ENCODE peak calls at places on chromosomes 13 and 19, in eight cellular contexts. Z, O, I, X, N, P, J and V are unnamed samples.

GRCh38 chr13:91647361-91647970 is 249.0 kb downstream of the GPC5 start:
- DNase-seq in Z (no peak), O (peak; percentile 15), I (no peak), X (peak; percentile 5), N (peak; percentile 2), P (peak; percentile 71), J (peak; percentile 20), V (peak; percentile 36)

GRCh38 chr13:101698400-101698799 is 245.9 kb downstream of the ITGBL1 start:
- DNase-seq in Z (no peak), O (no peak), I (no peak), X (no peak), N (no peak), P (peak; percentile 12), J (peak; percentile 23), V (no peak)

GRCh38 chr19:2288743-2289713 is 7.1 kb upstream of the PEAK3 start:
- DNase-seq in Z (no peak), O (no peak), I (no peak), X (no peak), N (no peak), P (no peak), J (no peak), V (no peak)

GRCh38 chr19:13906525-13906904 is 514 bp downstream of the CC2D1A start:
- DNase-seq in Z (no peak), O (no peak), I (no peak), X (peak; percentile 53), N (no peak), P (peak; percentile 24), J (peak; percentile 56), V (no peak)

GRCh38 chr19:2339644-2340310 is 11.3 kb downstream of the SPPL2B start:
- DNase-seq in Z (no peak), O (no peak), I (no peak), X (no peak), N (no peak), P (no peak), J (no peak), V (no peak)

GRCh38 chr19:53768401-53768800 is 55.7 kb downstream of the NLRP12 start:
- DNase-seq in Z (no peak), O (no peak), I (no peak), X (no peak), N (no peak), P (no peak), J (no peak), V (no peak)

GRCh38 chr19:32224371-32225244 is 120.8 kb upstream of the ZNF507 start:
- DNase-seq in Z (peak; percentile 81), O (peak; percentile 25), I (no peak), X (peak; percentile 85), N (no peak), P (no peak), J (peak; percentile 94), V (peak; percentile 60)

GRCh38 chr19:34253711-34254551 is 423 bp upstream of the GARRE1 start:
- DNase-seq in Z (peak; percentile 90), O (no peak), I (no peak), X (no peak), N (peak; percentile 28), P (peak; percentile 64), J (no peak), V (peak; percentile 62)

GRCh38 chr19:57233207-57233606 is 2.4 kb downstream of the AURKC start:
- DNase-seq in Z (peak; percentile 7), O (no peak), I (no peak), X (no peak), N (no peak), P (no peak), J (no peak), V (no peak)

GRCh38 chr19:50478901-50479715 is 2.5 kb upstream of the GARIN5A start:
- DNase-seq in Z (no peak), O (no peak), I (no peak), X (no peak), N (no peak), P (no peak), J (no peak), V (peak; percentile 19)

GRCh38 chr19:15782211-15782610 is 5.2 kb upstream of the OR10H5 start:
- DNase-seq in Z (no peak), O (no peak), I (no peak), X (no peak), N (no peak), P (no peak), J (no peak), V (no peak)

GRCh38 chr13:103883152-103883551 is 816.9 kb upstream of the SLC10A2 start:
- DNase-seq in Z (peak; percentile 74), O (peak; percentile 91), I (peak; percentile 80), X (no peak), N (peak; percentile 86), P (peak; percentile 95), J (peak; percentile 56), V (peak; percentile 100)

GRCh38 chr13:71621152-71622124 is 245.6 kb downstream of the DACH1 start:
- DNase-seq in Z (no peak), O (no peak), I (peak; percentile 88), X (no peak), N (peak; percentile 93), P (no peak), J (peak; percentile 42), V (no peak)

GRCh38 chr19:16235811-16236710 is 38.4 kb downstream of the AP1M1 start:
- DNase-seq in Z (no peak), O (no peak), I (no peak), X (no peak), N (no peak), P (no peak), J (peak; percentile 22), V (no peak)

GRCh38 chr19:46454244-46454643 is 17.1 kb downstream of the PNMA8A start:
- DNase-seq in Z (no peak), O (no peak), I (no peak), X (no peak), N (no peak), P (no peak), J (no peak), V (no peak)

GRCh38 chr13:29496241-29496712 is 99.2 kb downstream of the SLC7A1 start:
- DNase-seq in Z (no peak), O (no peak), I (no peak), X (peak; percentile 39), N (no peak), P (peak; percentile 75), J (no peak), V (no peak)

GRCh38 chr19:51784922-51785690 is 9.9 kb upstream of the FPR3 start:
- DNase-seq in Z (no peak), O (no peak), I (no peak), X (no peak), N (no peak), P (peak; percentile 90), J (no peak), V (no peak)

GRCh38 chr13:87536499-87536898 is 134.7 kb upstream of the SLITRK5 start:
- DNase-seq in Z (no peak), O (no peak), I (no peak), X (no peak), N (no peak), P (no peak), J (no peak), V (no peak)

GRCh38 chr19:45876411-45877197 is 9.3 kb downstream of the IRF2BP1 start:
- DNase-seq in Z (peak; percentile 72), O (no peak), I (no peak), X (peak; percentile 63), N (no peak), P (no peak), J (peak; percentile 35), V (no peak)